ENCODE peak calls at places on chromosomes 12 and 14, in four cellular contexts. E is neural progenitor cell, Y is GM23248, R is sigmoid colon. C is an unnamed sample.
A peak's percentile ranks its signal among the peaks of the same experiment; 100 is the strongest.

GRCh38 chr14:49692895-49693737 is at the start of gene KLHDC1:
- DNase-seq in E (peak; percentile 87), Y (peak; percentile 92), R (peak; percentile 95), C (peak; percentile 81)

GRCh38 chr14:60565211-60565610 is 56.3 kb downstream of the SIX6 start:
- DNase-seq in E (no peak), Y (peak; percentile 88), R (no peak), C (no peak)

GRCh38 chr12:5615760-5616159 is 183.9 kb downstream of the NTF3 start:
- DNase-seq in E (no peak), Y (no peak), R (no peak), C (no peak)

GRCh38 chr14:63852271-63852816 is 460 bp upstream of the SYNE2 start:
- DNase-seq in E (no peak), Y (peak; percentile 45), R (no peak), C (no peak)

GRCh38 chr14:104678346-104678745 is 11.1 kb upstream of the INF2 start:
- DNase-seq in E (peak; percentile 57), Y (peak; percentile 45), R (peak; percentile 74), C (no peak)

GRCh38 chr14:86481105-86481504 is 951.2 kb downstream of the FLRT2 start:
- DNase-seq in E (no peak), Y (no peak), R (no peak), C (no peak)

GRCh38 chr12:122094735-122095561 is 16.4 kb downstream of the MLXIP start:
- DNase-seq in E (no peak), Y (peak; percentile 45), R (peak; percentile 61), C (peak; percentile 11)

GRCh38 chr14:30995674-30996073 is 29.8 kb upstream of the AP4S1 start:
- DNase-seq in E (no peak), Y (no peak), R (no peak), C (no peak)

GRCh38 chr12:65510584-65511050 is 232.1 kb downstream of the MSRB3 start:
- DNase-seq in E (peak; percentile 89), Y (no peak), R (no peak), C (no peak)

GRCh38 chr14:54672181-54672580 is 105.3 kb downstream of the SAMD4A start:
- DNase-seq in E (no peak), Y (no peak), R (no peak), C (no peak)
- H3K4me1 ChIP-seq in E (peaks cover 26% of the 10 kb centered on the region), Y (peaks cover 34% of the 10 kb centered on the region), R (no peaks in the 10 kb centered on the region), C (peaks cover 17% of the 10 kb centered on the region)

DNA sequence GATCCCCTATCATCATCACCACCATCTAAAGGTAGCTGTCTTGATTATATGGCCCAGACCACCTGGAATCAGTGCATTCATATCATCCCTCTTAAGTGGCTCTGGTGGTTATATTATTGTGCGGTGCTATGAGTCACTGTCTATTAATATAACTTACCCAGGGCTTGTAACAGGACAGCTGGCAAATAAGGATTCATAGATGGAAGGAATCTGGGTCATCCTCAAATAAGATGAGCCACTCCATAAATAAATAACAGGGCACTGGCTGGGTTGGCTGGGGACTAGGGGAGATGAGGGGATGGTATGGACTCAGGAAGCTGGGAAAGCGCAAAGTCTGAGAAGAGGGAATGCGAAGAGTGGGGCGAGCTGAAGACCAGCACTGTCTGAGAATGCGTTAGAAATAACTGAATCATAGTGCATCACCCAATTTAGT is 216.1 kb downstream of the NUAK1 start:
- DNase-seq in E (no peak), Y (peak; percentile 83), R (no peak), C (no peak)
- H3K27ac ChIP-seq in E (no peak overlapping the region), Y (peak overlapping the region; percentile 32), R (no peak overlapping the region), C (no peak overlapping the region)

GRCh38 chr12:56046027-56046780 is 4.5 kb downstream of the RPS26 start:
- DNase-seq in E (no peak), Y (peak; percentile 15), R (no peak), C (no peak)
- H3K4me3 ChIP-seq in E (no peak overlapping the region), Y (no peak overlapping the region), R (no peak overlapping the region), C (no peak overlapping the region)

GRCh38 chr14:75254901-75255300 is 23.7 kb upstream of the FOS start:
- DNase-seq in E (peak; percentile 11), Y (no peak), R (no peak), C (no peak)
- H3K4me1 ChIP-seq in E (peaks cover 5% of the 10 kb centered on the region), Y (peaks cover 25% of the 10 kb centered on the region), R (no peaks in the 10 kb centered on the region), C (peaks cover 33% of the 10 kb centered on the region)

GRCh38 chr14:73776194-73776537 is 62.0 kb upstream of the PNMA1 start:
- DNase-seq in E (no peak), Y (peak; percentile 30), R (peak; percentile 59), C (no peak)

GRCh38 chr14:73777420-73777819 is 63.2 kb upstream of the PNMA1 start:
- DNase-seq in E (peak; percentile 41), Y (no peak), R (peak; percentile 32), C (no peak)

GRCh38 chr14:73774244-73774575 is 60.0 kb upstream of the PNMA1 start:
- DNase-seq in E (no peak), Y (no peak), R (peak; percentile 55), C (no peak)

GRCh38 chr14:73774671-73775070 is 60.5 kb upstream of the PNMA1 start:
- DNase-seq in E (no peak), Y (no peak), R (peak; percentile 57), C (no peak)

DNA sequence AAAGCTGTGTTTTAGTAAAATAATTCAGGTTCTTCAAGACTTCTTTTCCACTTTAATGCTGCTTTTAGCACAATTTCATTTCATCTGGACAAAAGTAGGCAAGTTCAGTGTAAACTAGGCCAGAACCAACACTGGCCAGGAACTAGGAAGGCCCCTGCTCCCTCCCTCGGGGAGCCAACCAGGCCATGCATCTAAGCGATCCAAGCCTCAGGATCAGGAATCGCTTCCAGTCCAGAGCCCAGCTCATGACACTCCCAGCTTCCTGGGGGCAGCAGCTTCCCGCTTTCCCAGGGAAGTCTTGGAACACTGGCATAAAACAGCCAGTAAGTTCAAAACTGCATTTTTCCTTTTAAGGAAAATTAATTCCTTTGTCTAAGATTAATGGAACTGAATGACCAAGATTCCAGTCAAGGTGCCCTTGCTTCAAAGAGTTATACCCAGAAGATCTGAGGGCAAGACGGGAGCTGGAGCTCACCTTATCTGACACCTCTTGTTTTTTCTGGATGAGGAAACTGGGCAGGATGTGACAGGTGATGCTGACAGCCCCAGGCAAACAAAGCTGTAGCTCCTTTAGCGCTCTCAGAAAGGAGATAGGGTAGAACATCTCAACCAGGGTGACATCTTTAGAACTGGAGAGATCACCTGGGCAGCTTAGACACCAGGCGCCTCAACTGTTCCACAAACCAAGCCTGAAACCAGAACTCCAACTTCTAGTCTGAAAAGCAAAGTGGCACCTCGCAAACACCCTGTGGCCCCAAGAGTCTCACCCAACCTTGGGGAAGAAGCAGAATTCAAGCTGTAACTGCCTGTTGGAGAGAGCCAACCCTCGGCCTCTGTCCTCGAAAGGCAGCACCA is 61.4 kb upstream of the PNMA1 start:
- DNase-seq in E (no peak), Y (no peak), R (peak; percentile 56), C (no peak)
- H3K27ac ChIP-seq in E (no peak overlapping the region), Y (no peak overlapping the region), R (peak overlapping the region; percentile 54), C (peak overlapping the region; percentile 27)